ENCODE peak calls at places on chromosome 19, in five cellular contexts. I, W, E, N and G are unnamed samples.

GRCh38 chr19:17112700-17113099 is 37.1 kb downstream of the MYO9B start:
- DNase-seq in I (no peak), W (no peak), E (no peak), N (no peak), G (no peak)

GRCh38 chr19:10454267-10454666 is 33.9 kb downstream of the PDE4A start:
- DNase-seq in I (no peak), W (no peak), E (no peak), N (peak), G (no peak)

GRCh38 chr19:35715981-35716734 is 1.6 kb upstream of the KMT2B start:
- DNase-seq in I (no peak), W (no peak), E (no peak), N (no peak), G (no peak)

GRCh38 chr19:6100284-6100915 is 9.9 kb downstream of the RFX2 start:
- DNase-seq in I (no peak), W (no peak), E (peak), N (no peak), G (no peak)

GRCh38 chr19:5292843-5293606 is 47.6 kb downstream of the PTPRS start:
- DNase-seq in I (peak), W (peak), E (peak), N (no peak), G (peak)

GRCh38 chr19:13120817-13121216 is 2.8 kb downstream of the NACC1 start:
- DNase-seq in I (no peak), W (no peak), E (no peak), N (no peak), G (no peak)

GRCh38 chr19:37583340-37583739 is 11.3 kb downstream of the ZNF571 start:
- DNase-seq in I (no peak), W (no peak), E (no peak), N (no peak), G (no peak)

GRCh38 chr19:48724796-48725753 is 5.5 kb upstream of the MAMSTR start:
- DNase-seq in I (peak), W (no peak), E (no peak), N (peak), G (no peak)

GRCh38 chr19:5947435-5947834 is 30.5 kb downstream of the RANBP3 start:
- DNase-seq in I (no peak), W (no peak), E (no peak), N (no peak), G (no peak)

GRCh38 chr19:38564981-38565685 is 52.6 kb downstream of the MAP4K1 start:
- DNase-seq in I (no peak), W (no peak), E (no peak), N (peak), G (peak)

GRCh38 chr19:38120471-38121030 is 103.5 kb downstream of the DPF1 start:
- DNase-seq in I (no peak), W (no peak), E (no peak), N (no peak), G (no peak)

GRCh38 chr19:4140237-4140711 is 13.2 kb upstream of the CREB3L3 start:
- DNase-seq in I (no peak), W (peak), E (no peak), N (peak), G (no peak)

GRCh38 chr19:33621811-33622504 is at the start of gene CHST8:
- DNase-seq in I (no peak), W (no peak), E (no peak), N (peak), G (no peak)

GRCh38 chr19:461664-462551 is 1.1 kb upstream of the SHC2 start:
- DNase-seq in I (no peak), W (no peak), E (no peak), N (peak), G (no peak)

GRCh38 chr19:7619671-7620441 is 9.5 kb downstream of the XAB2 start:
- DNase-seq in I (no peak), W (no peak), E (no peak), N (no peak), G (no peak)